ENCODE peak calls at places on chromosomes 12 and 14, in four cellular contexts. B, T, D and F are unnamed samples.

GRCh38 chr12:124391340-124392261 is 96.7 kb downstream of the RFLNA start:
- DNase-seq in T (no peak), D (peak; percentile 39), B (no peak), F (no peak)

GRCh38 chr12:76588881-76589565 is 29.5 kb upstream of the OSBPL8 start:
- DNase-seq in T (no peak), D (no peak), B (no peak), F (no peak)

GRCh38 chr12:104656921-104657320 is 200.2 kb downstream of the CHST11 start:
- DNase-seq in B (no peak), T (no peak), D (no peak), F (no peak)

GRCh38 chr12:78568326-78569020 is 296.1 kb upstream of the SYT1 start:
- DNase-seq in B (no peak), D (no peak), T (no peak), F (no peak)

GRCh38 chr14:31926123-31926522 is 151.0 kb upstream of the ARHGAP5 start:
- DNase-seq in D (no peak), T (no peak), B (no peak), F (no peak)

GRCh38 chr12:132557969-132558856 is 52.2 kb downstream of the LRCOL1 start:
- DNase-seq in B (no peak), D (no peak), T (no peak), F (no peak)

GRCh38 chr14:24377660-24378059 is 9.7 kb downstream of the NFATC4 start:
- DNase-seq in D (no peak), T (no peak), B (no peak), F (no peak)

GRCh38 chr14:61147369-61147897 is 133.7 kb downstream of the TMEM30B start:
- DNase-seq in D (no peak), T (no peak), B (no peak), F (no peak)

GRCh38 chr12:94721173-94721572 is 70.8 kb upstream of the TMCC3 start:
- DNase-seq in B (no peak), D (no peak), T (no peak), F (no peak)

GRCh38 chr12:86683568-86683991 is 427.4 kb upstream of the MGAT4C start:
- DNase-seq in B (no peak), T (no peak), D (no peak), F (no peak)

GRCh38 chr12:10501031-10501430 is 4.7 kb upstream of the EIF2S3B start:
- DNase-seq in B (no peak), T (no peak), D (no peak), F (peak; percentile 15)

GRCh38 chr14:31243860-31244259 is 36.3 kb upstream of the HECTD1 start:
- DNase-seq in D (no peak), B (no peak), T (no peak), F (no peak)

GRCh38 chr14:88934231-88934898 is 109.9 kb downstream of the TTC8 start:
- DNase-seq in B (no peak), T (no peak), D (no peak), F (no peak)

GRCh38 chr14:103281496-103282231 is 52.4 kb upstream of the EIF5 start:
- DNase-seq in T (no peak), D (no peak), B (no peak), F (no peak)

GRCh38 chr12:52899338-52900035 is 5.4 kb downstream of the KRT8 start:
- DNase-seq in D (no peak), T (no peak), B (no peak), F (no peak)